ENCODE peak calls at places on chromosomes 3 and 15, in ten cellular contexts. One of them, this sample, is unnamed.

GRCh38 chr3:51955893-51956770 is 951 bp downstream of the GPR62 start:
- DNase-seq in fibroblast of the aortic adventitia: peak; percentile 22
- DNase-seq in activated CD4-positive, alpha-beta T cell treated with anti-CD3 and anti-CD28 coated beads for 48 hours: peak; percentile 57
- DNase-seq in AG10803: no peak
- DNase-seq in stimulated activated CD8-positive, alpha-beta memory T cell treated with anti-CD3 and anti-CD28 coated beads, Interleukin-2, amount 100 ng/mL, for 48 hours: no peak
- DNase-seq in neural crest cell: peak; percentile 50
- DNase-seq in GM04504: no peak
- DNase-seq in CD8-positive, alpha-beta memory T cell: peak; percentile 24
- DNase-seq in astrocyte of the cerebellum: no peak
- DNase-seq in IMR-90: no peak
- DNase-seq in this sample: peak; percentile 52

GRCh38 chr15:68617001-68617400 is 38.2 kb downstream of the CORO2B start:
- DNase-seq in fibroblast of the aortic adventitia: no peak
- DNase-seq in activated CD4-positive, alpha-beta T cell treated with anti-CD3 and anti-CD28 coated beads for 48 hours: no peak
- DNase-seq in AG10803: peak; percentile 31
- DNase-seq in stimulated activated CD8-positive, alpha-beta memory T cell treated with anti-CD3 and anti-CD28 coated beads, Interleukin-2, amount 100 ng/mL, for 48 hours: no peak
- DNase-seq in neural crest cell: no peak
- DNase-seq in GM04504: no peak
- DNase-seq in CD8-positive, alpha-beta memory T cell: no peak
- DNase-seq in astrocyte of the cerebellum: no peak
- DNase-seq in IMR-90: peak; percentile 59
- DNase-seq in this sample: no peak

GRCh38 chr3:126571078-126571477 is 12.3 kb upstream of the C3orf22 start:
- DNase-seq in fibroblast of the aortic adventitia: no peak
- DNase-seq in activated CD4-positive, alpha-beta T cell treated with anti-CD3 and anti-CD28 coated beads for 48 hours: no peak
- DNase-seq in AG10803: no peak
- DNase-seq in stimulated activated CD8-positive, alpha-beta memory T cell treated with anti-CD3 and anti-CD28 coated beads, Interleukin-2, amount 100 ng/mL, for 48 hours: no peak
- DNase-seq in neural crest cell: no peak
- DNase-seq in GM04504: no peak
- DNase-seq in CD8-positive, alpha-beta memory T cell: no peak
- DNase-seq in astrocyte of the cerebellum: no peak
- DNase-seq in IMR-90: no peak
- DNase-seq in this sample: no peak

GRCh38 chr3:158775001-158775400 is 26.9 kb upstream of the MFSD1 start:
- DNase-seq in fibroblast of the aortic adventitia: peak; percentile 67
- DNase-seq in activated CD4-positive, alpha-beta T cell treated with anti-CD3 and anti-CD28 coated beads for 48 hours: no peak
- DNase-seq in AG10803: no peak
- DNase-seq in stimulated activated CD8-positive, alpha-beta memory T cell treated with anti-CD3 and anti-CD28 coated beads, Interleukin-2, amount 100 ng/mL, for 48 hours: no peak
- DNase-seq in neural crest cell: no peak
- DNase-seq in GM04504: no peak
- DNase-seq in CD8-positive, alpha-beta memory T cell: no peak
- DNase-seq in astrocyte of the cerebellum: no peak
- DNase-seq in IMR-90: no peak
- DNase-seq in this sample: peak; percentile 43

GRCh38 chr15:99315636-99316035 is 64.4 kb downstream of the LRRC28 start:
- DNase-seq in fibroblast of the aortic adventitia: no peak
- DNase-seq in activated CD4-positive, alpha-beta T cell treated with anti-CD3 and anti-CD28 coated beads for 48 hours: no peak
- DNase-seq in AG10803: no peak
- DNase-seq in stimulated activated CD8-positive, alpha-beta memory T cell treated with anti-CD3 and anti-CD28 coated beads, Interleukin-2, amount 100 ng/mL, for 48 hours: no peak
- DNase-seq in neural crest cell: no peak
- DNase-seq in GM04504: no peak
- DNase-seq in CD8-positive, alpha-beta memory T cell: no peak
- DNase-seq in astrocyte of the cerebellum: no peak
- DNase-seq in IMR-90: no peak
- DNase-seq in this sample: no peak

GRCh38 chr3:14262212-14262611 is 83.6 kb downstream of the LSM3 start:
- DNase-seq in fibroblast of the aortic adventitia: no peak
- DNase-seq in activated CD4-positive, alpha-beta T cell treated with anti-CD3 and anti-CD28 coated beads for 48 hours: no peak
- DNase-seq in AG10803: no peak
- DNase-seq in stimulated activated CD8-positive, alpha-beta memory T cell treated with anti-CD3 and anti-CD28 coated beads, Interleukin-2, amount 100 ng/mL, for 48 hours: no peak
- DNase-seq in neural crest cell: no peak
- DNase-seq in GM04504: no peak
- DNase-seq in CD8-positive, alpha-beta memory T cell: no peak
- DNase-seq in astrocyte of the cerebellum: no peak
- DNase-seq in IMR-90: no peak
- DNase-seq in this sample: peak; percentile 29

GRCh38 chr15:100338971-100339444 is 2.8 kb downstream of the ADAMTS17 start:
- DNase-seq in fibroblast of the aortic adventitia: peak; percentile 59
- DNase-seq in activated CD4-positive, alpha-beta T cell treated with anti-CD3 and anti-CD28 coated beads for 48 hours: peak; percentile 70
- DNase-seq in AG10803: peak; percentile 38
- DNase-seq in stimulated activated CD8-positive, alpha-beta memory T cell treated with anti-CD3 and anti-CD28 coated beads, Interleukin-2, amount 100 ng/mL, for 48 hours: peak; percentile 25
- DNase-seq in neural crest cell: peak; percentile 41
- DNase-seq in GM04504: no peak
- DNase-seq in CD8-positive, alpha-beta memory T cell: peak; percentile 63
- DNase-seq in astrocyte of the cerebellum: peak; percentile 78
- DNase-seq in IMR-90: peak; percentile 24
- DNase-seq in this sample: peak; percentile 89

GRCh38 chr15:61138151-61138550 is 91.0 kb downstream of the RORA start:
- DNase-seq in fibroblast of the aortic adventitia: no peak
- DNase-seq in activated CD4-positive, alpha-beta T cell treated with anti-CD3 and anti-CD28 coated beads for 48 hours: no peak
- DNase-seq in AG10803: peak; percentile 12
- DNase-seq in stimulated activated CD8-positive, alpha-beta memory T cell treated with anti-CD3 and anti-CD28 coated beads, Interleukin-2, amount 100 ng/mL, for 48 hours: no peak
- DNase-seq in neural crest cell: no peak
- DNase-seq in GM04504: no peak
- DNase-seq in CD8-positive, alpha-beta memory T cell: no peak
- DNase-seq in astrocyte of the cerebellum: no peak
- DNase-seq in IMR-90: peak; percentile 36
- DNase-seq in this sample: no peak

GRCh38 chr3:46280105-46280797 is 38.0 kb downstream of the CCR3 start:
- DNase-seq in fibroblast of the aortic adventitia: peak; percentile 42
- DNase-seq in activated CD4-positive, alpha-beta T cell treated with anti-CD3 and anti-CD28 coated beads for 48 hours: peak; percentile 74
- DNase-seq in AG10803: peak; percentile 16
- DNase-seq in stimulated activated CD8-positive, alpha-beta memory T cell treated with anti-CD3 and anti-CD28 coated beads, Interleukin-2, amount 100 ng/mL, for 48 hours: no peak
- DNase-seq in neural crest cell: no peak
- DNase-seq in GM04504: no peak
- DNase-seq in CD8-positive, alpha-beta memory T cell: peak; percentile 67
- DNase-seq in astrocyte of the cerebellum: peak; percentile 2
- DNase-seq in IMR-90: peak; percentile 30
- DNase-seq in this sample: peak; percentile 26

GRCh38 chr15:39248204-39248603 is 332.7 kb upstream of the THBS1 start:
- DNase-seq in fibroblast of the aortic adventitia: peak; percentile 73
- DNase-seq in activated CD4-positive, alpha-beta T cell treated with anti-CD3 and anti-CD28 coated beads for 48 hours: no peak
- DNase-seq in AG10803: peak; percentile 98
- DNase-seq in stimulated activated CD8-positive, alpha-beta memory T cell treated with anti-CD3 and anti-CD28 coated beads, Interleukin-2, amount 100 ng/mL, for 48 hours: no peak
- DNase-seq in neural crest cell: no peak
- DNase-seq in GM04504: peak; percentile 75
- DNase-seq in CD8-positive, alpha-beta memory T cell: no peak
- DNase-seq in astrocyte of the cerebellum: peak; percentile 49
- DNase-seq in IMR-90: peak; percentile 88
- DNase-seq in this sample: peak; percentile 97

GRCh38 chr3:51802091-51802720 is 23.2 kb upstream of the IQCF6 start:
- DNase-seq in fibroblast of the aortic adventitia: no peak
- DNase-seq in activated CD4-positive, alpha-beta T cell treated with anti-CD3 and anti-CD28 coated beads for 48 hours: no peak
- DNase-seq in AG10803: no peak
- DNase-seq in stimulated activated CD8-positive, alpha-beta memory T cell treated with anti-CD3 and anti-CD28 coated beads, Interleukin-2, amount 100 ng/mL, for 48 hours: no peak
- DNase-seq in neural crest cell: no peak
- DNase-seq in GM04504: no peak
- DNase-seq in CD8-positive, alpha-beta memory T cell: no peak
- DNase-seq in astrocyte of the cerebellum: no peak
- DNase-seq in IMR-90: no peak
- DNase-seq in this sample: no peak

GRCh38 chr15:68418611-68419161 is 13.3 kb downstream of the ITGA11 start:
- DNase-seq in fibroblast of the aortic adventitia: peak; percentile 83
- DNase-seq in activated CD4-positive, alpha-beta T cell treated with anti-CD3 and anti-CD28 coated beads for 48 hours: no peak
- DNase-seq in AG10803: peak; percentile 79
- DNase-seq in stimulated activated CD8-positive, alpha-beta memory T cell treated with anti-CD3 and anti-CD28 coated beads, Interleukin-2, amount 100 ng/mL, for 48 hours: no peak
- DNase-seq in neural crest cell: no peak
- DNase-seq in GM04504: peak; percentile 55
- DNase-seq in CD8-positive, alpha-beta memory T cell: no peak
- DNase-seq in astrocyte of the cerebellum: peak; percentile 54
- DNase-seq in IMR-90: peak; percentile 88
- DNase-seq in this sample: peak; percentile 84

GRCh38 chr3:159458982-159459381 is 529.7 kb upstream of the IL12A start:
- DNase-seq in fibroblast of the aortic adventitia: no peak
- DNase-seq in activated CD4-positive, alpha-beta T cell treated with anti-CD3 and anti-CD28 coated beads for 48 hours: no peak
- DNase-seq in AG10803: no peak
- DNase-seq in stimulated activated CD8-positive, alpha-beta memory T cell treated with anti-CD3 and anti-CD28 coated beads, Interleukin-2, amount 100 ng/mL, for 48 hours: no peak
- DNase-seq in neural crest cell: no peak
- DNase-seq in GM04504: no peak
- DNase-seq in CD8-positive, alpha-beta memory T cell: no peak
- DNase-seq in astrocyte of the cerebellum: no peak
- DNase-seq in IMR-90: no peak
- DNase-seq in this sample: no peak

GRCh38 chr3:64163755-64164148 is 61.5 kb downstream of the PRICKLE2 start:
- DNase-seq in fibroblast of the aortic adventitia: peak; percentile 78
- DNase-seq in activated CD4-positive, alpha-beta T cell treated with anti-CD3 and anti-CD28 coated beads for 48 hours: no peak
- DNase-seq in AG10803: peak; percentile 90
- DNase-seq in stimulated activated CD8-positive, alpha-beta memory T cell treated with anti-CD3 and anti-CD28 coated beads, Interleukin-2, amount 100 ng/mL, for 48 hours: no peak
- DNase-seq in neural crest cell: no peak
- DNase-seq in GM04504: peak; percentile 81
- DNase-seq in CD8-positive, alpha-beta memory T cell: no peak
- DNase-seq in astrocyte of the cerebellum: peak; percentile 39
- DNase-seq in IMR-90: peak; percentile 96
- DNase-seq in this sample: peak; percentile 90

GRCh38 chr15:62874933-62875625 is 167.5 kb upstream of the TPM1 start:
- DNase-seq in fibroblast of the aortic adventitia: peak; percentile 76
- DNase-seq in activated CD4-positive, alpha-beta T cell treated with anti-CD3 and anti-CD28 coated beads for 48 hours: no peak
- DNase-seq in AG10803: no peak
- DNase-seq in stimulated activated CD8-positive, alpha-beta memory T cell treated with anti-CD3 and anti-CD28 coated beads, Interleukin-2, amount 100 ng/mL, for 48 hours: no peak
- DNase-seq in neural crest cell: no peak
- DNase-seq in GM04504: no peak
- DNase-seq in CD8-positive, alpha-beta memory T cell: no peak
- DNase-seq in astrocyte of the cerebellum: no peak
- DNase-seq in IMR-90: no peak
- DNase-seq in this sample: no peak

GRCh38 chr3:185807455-185808068 is 17.3 kb downstream of the IGF2BP2 start:
- DNase-seq in fibroblast of the aortic adventitia: peak; percentile 80
- DNase-seq in activated CD4-positive, alpha-beta T cell treated with anti-CD3 and anti-CD28 coated beads for 48 hours: peak; percentile 15
- DNase-seq in AG10803: peak; percentile 68
- DNase-seq in stimulated activated CD8-positive, alpha-beta memory T cell treated with anti-CD3 and anti-CD28 coated beads, Interleukin-2, amount 100 ng/mL, for 48 hours: no peak
- DNase-seq in neural crest cell: no peak
- DNase-seq in GM04504: no peak
- DNase-seq in CD8-positive, alpha-beta memory T cell: no peak
- DNase-seq in astrocyte of the cerebellum: peak; percentile 88
- DNase-seq in IMR-90: peak; percentile 94
- DNase-seq in this sample: peak; percentile 85

GRCh38 chr3:37210230-37210629 is 35.8 kb upstream of the LRRFIP2 start:
- DNase-seq in fibroblast of the aortic adventitia: peak; percentile 25
- DNase-seq in activated CD4-positive, alpha-beta T cell treated with anti-CD3 and anti-CD28 coated beads for 48 hours: no peak
- DNase-seq in AG10803: peak; percentile 90
- DNase-seq in stimulated activated CD8-positive, alpha-beta memory T cell treated with anti-CD3 and anti-CD28 coated beads, Interleukin-2, amount 100 ng/mL, for 48 hours: no peak
- DNase-seq in neural crest cell: no peak
- DNase-seq in GM04504: no peak
- DNase-seq in CD8-positive, alpha-beta memory T cell: no peak
- DNase-seq in astrocyte of the cerebellum: no peak
- DNase-seq in IMR-90: no peak
- DNase-seq in this sample: peak; percentile 26

GRCh38 chr15:46456431-46456830 is 821.6 kb downstream of the SQOR start:
- DNase-seq in fibroblast of the aortic adventitia: no peak
- DNase-seq in activated CD4-positive, alpha-beta T cell treated with anti-CD3 and anti-CD28 coated beads for 48 hours: no peak
- DNase-seq in AG10803: no peak
- DNase-seq in stimulated activated CD8-positive, alpha-beta memory T cell treated with anti-CD3 and anti-CD28 coated beads, Interleukin-2, amount 100 ng/mL, for 48 hours: no peak
- DNase-seq in neural crest cell: no peak
- DNase-seq in GM04504: no peak
- DNase-seq in CD8-positive, alpha-beta memory T cell: no peak
- DNase-seq in astrocyte of the cerebellum: no peak
- DNase-seq in IMR-90: no peak
- DNase-seq in this sample: no peak

GRCh38 chr3:42702066-42702951 is at the start of gene HHATL:
- DNase-seq in fibroblast of the aortic adventitia: no peak
- DNase-seq in activated CD4-positive, alpha-beta T cell treated with anti-CD3 and anti-CD28 coated beads for 48 hours: no peak
- DNase-seq in AG10803: no peak
- DNase-seq in stimulated activated CD8-positive, alpha-beta memory T cell treated with anti-CD3 and anti-CD28 coated beads, Interleukin-2, amount 100 ng/mL, for 48 hours: no peak
- DNase-seq in neural crest cell: no peak
- DNase-seq in GM04504: no peak
- DNase-seq in CD8-positive, alpha-beta memory T cell: no peak
- DNase-seq in astrocyte of the cerebellum: no peak
- DNase-seq in IMR-90: no peak
- DNase-seq in this sample: no peak

GRCh38 chr3:169454823-169455222 is 208.7 kb downstream of the MECOM start:
- DNase-seq in fibroblast of the aortic adventitia: peak; percentile 93
- DNase-seq in activated CD4-positive, alpha-beta T cell treated with anti-CD3 and anti-CD28 coated beads for 48 hours: no peak
- DNase-seq in AG10803: peak; percentile 55
- DNase-seq in stimulated activated CD8-positive, alpha-beta memory T cell treated with anti-CD3 and anti-CD28 coated beads, Interleukin-2, amount 100 ng/mL, for 48 hours: no peak
- DNase-seq in neural crest cell: no peak
- DNase-seq in GM04504: peak; percentile 35
- DNase-seq in CD8-positive, alpha-beta memory T cell: no peak
- DNase-seq in astrocyte of the cerebellum: no peak
- DNase-seq in IMR-90: peak; percentile 59
- DNase-seq in this sample: peak; percentile 94

GRCh38 chr3:107272471-107272870 is 104.8 kb upstream of the CCDC54 start:
- DNase-seq in fibroblast of the aortic adventitia: no peak
- DNase-seq in activated CD4-positive, alpha-beta T cell treated with anti-CD3 and anti-CD28 coated beads for 48 hours: no peak
- DNase-seq in AG10803: peak; percentile 22
- DNase-seq in stimulated activated CD8-positive, alpha-beta memory T cell treated with anti-CD3 and anti-CD28 coated beads, Interleukin-2, amount 100 ng/mL, for 48 hours: no peak
- DNase-seq in neural crest cell: no peak
- DNase-seq in GM04504: no peak
- DNase-seq in CD8-positive, alpha-beta memory T cell: no peak
- DNase-seq in astrocyte of the cerebellum: no peak
- DNase-seq in IMR-90: no peak
- DNase-seq in this sample: no peak

GRCh38 chr3:127707777-127708438 is 35.2 kb downstream of the ABTB1 start:
- DNase-seq in fibroblast of the aortic adventitia: no peak
- DNase-seq in activated CD4-positive, alpha-beta T cell treated with anti-CD3 and anti-CD28 coated beads for 48 hours: no peak
- DNase-seq in AG10803: no peak
- DNase-seq in stimulated activated CD8-positive, alpha-beta memory T cell treated with anti-CD3 and anti-CD28 coated beads, Interleukin-2, amount 100 ng/mL, for 48 hours: no peak
- DNase-seq in neural crest cell: no peak
- DNase-seq in GM04504: no peak
- DNase-seq in CD8-positive, alpha-beta memory T cell: no peak
- DNase-seq in astrocyte of the cerebellum: no peak
- DNase-seq in IMR-90: no peak
- DNase-seq in this sample: no peak

GRCh38 chr3:193068365-193068764 is 150.7 kb upstream of the MB21D2 start:
- DNase-seq in fibroblast of the aortic adventitia: no peak
- DNase-seq in activated CD4-positive, alpha-beta T cell treated with anti-CD3 and anti-CD28 coated beads for 48 hours: no peak
- DNase-seq in AG10803: no peak
- DNase-seq in stimulated activated CD8-positive, alpha-beta memory T cell treated with anti-CD3 and anti-CD28 coated beads, Interleukin-2, amount 100 ng/mL, for 48 hours: no peak
- DNase-seq in neural crest cell: no peak
- DNase-seq in GM04504: no peak
- DNase-seq in CD8-positive, alpha-beta memory T cell: no peak
- DNase-seq in astrocyte of the cerebellum: no peak
- DNase-seq in IMR-90: no peak
- DNase-seq in this sample: no peak

GRCh38 chr3:38375488-38376097 is 29.0 kb downstream of the XYLB start:
- DNase-seq in fibroblast of the aortic adventitia: no peak
- DNase-seq in activated CD4-positive, alpha-beta T cell treated with anti-CD3 and anti-CD28 coated beads for 48 hours: no peak
- DNase-seq in AG10803: no peak
- DNase-seq in stimulated activated CD8-positive, alpha-beta memory T cell treated with anti-CD3 and anti-CD28 coated beads, Interleukin-2, amount 100 ng/mL, for 48 hours: no peak
- DNase-seq in neural crest cell: no peak
- DNase-seq in GM04504: no peak
- DNase-seq in CD8-positive, alpha-beta memory T cell: no peak
- DNase-seq in astrocyte of the cerebellum: no peak
- DNase-seq in IMR-90: no peak
- DNase-seq in this sample: no peak

GRCh38 chr3:59248976-59249375 is 199.2 kb upstream of the CFAP20DC start:
- DNase-seq in fibroblast of the aortic adventitia: no peak
- DNase-seq in activated CD4-positive, alpha-beta T cell treated with anti-CD3 and anti-CD28 coated beads for 48 hours: no peak
- DNase-seq in AG10803: no peak
- DNase-seq in stimulated activated CD8-positive, alpha-beta memory T cell treated with anti-CD3 and anti-CD28 coated beads, Interleukin-2, amount 100 ng/mL, for 48 hours: no peak
- DNase-seq in neural crest cell: no peak
- DNase-seq in GM04504: no peak
- DNase-seq in CD8-positive, alpha-beta memory T cell: no peak
- DNase-seq in astrocyte of the cerebellum: no peak
- DNase-seq in IMR-90: no peak
- DNase-seq in this sample: no peak

GRCh38 chr3:120324185-120324584 is 25.0 kb downstream of the LRRC58 start:
- DNase-seq in fibroblast of the aortic adventitia: peak; percentile 31
- DNase-seq in activated CD4-positive, alpha-beta T cell treated with anti-CD3 and anti-CD28 coated beads for 48 hours: no peak
- DNase-seq in AG10803: peak; percentile 2
- DNase-seq in stimulated activated CD8-positive, alpha-beta memory T cell treated with anti-CD3 and anti-CD28 coated beads, Interleukin-2, amount 100 ng/mL, for 48 hours: no peak
- DNase-seq in neural crest cell: no peak
- DNase-seq in GM04504: no peak
- DNase-seq in CD8-positive, alpha-beta memory T cell: no peak
- DNase-seq in astrocyte of the cerebellum: no peak
- DNase-seq in IMR-90: peak; percentile 39
- DNase-seq in this sample: no peak

GRCh38 chr15:76512971-76513370 is 176.4 kb downstream of the ISL2 start:
- DNase-seq in fibroblast of the aortic adventitia: peak; percentile 11
- DNase-seq in activated CD4-positive, alpha-beta T cell treated with anti-CD3 and anti-CD28 coated beads for 48 hours: no peak
- DNase-seq in AG10803: peak; percentile 13
- DNase-seq in stimulated activated CD8-positive, alpha-beta memory T cell treated with anti-CD3 and anti-CD28 coated beads, Interleukin-2, amount 100 ng/mL, for 48 hours: no peak
- DNase-seq in neural crest cell: no peak
- DNase-seq in GM04504: no peak
- DNase-seq in CD8-positive, alpha-beta memory T cell: no peak
- DNase-seq in astrocyte of the cerebellum: no peak
- DNase-seq in IMR-90: peak; percentile 30
- DNase-seq in this sample: no peak

GRCh38 chr3:175704366-175705041 is 845.4 kb downstream of the NAALADL2 start:
- DNase-seq in fibroblast of the aortic adventitia: no peak
- DNase-seq in activated CD4-positive, alpha-beta T cell treated with anti-CD3 and anti-CD28 coated beads for 48 hours: no peak
- DNase-seq in AG10803: no peak
- DNase-seq in stimulated activated CD8-positive, alpha-beta memory T cell treated with anti-CD3 and anti-CD28 coated beads, Interleukin-2, amount 100 ng/mL, for 48 hours: no peak
- DNase-seq in neural crest cell: no peak
- DNase-seq in GM04504: no peak
- DNase-seq in CD8-positive, alpha-beta memory T cell: no peak
- DNase-seq in astrocyte of the cerebellum: no peak
- DNase-seq in IMR-90: peak; percentile 7
- DNase-seq in this sample: no peak

This sample was measured in fibroblast of pulmonary artery.